ENCODE peak calls at places on chromosomes 13 and 19, in six cellular contexts. Y is ELR; E is endothelial cell; L is activated CD4-positive, alpha-beta T cell treated with anti-CD3 and anti-CD28 coated beads for 1 hour; G is NCI-H510A treated with DMSO at 0.1 percent for 48 hours; S is hippocampal formation. J is an unnamed sample.

GRCh38 chr13:41019027-41019487 is at the start of gene ELF1:
- DNase-seq in Y (peak), E (no peak), L (peak), G (peak), S (peak), J (no peak)

GRCh38 chr13:36907266-36907665 is 12.8 kb downstream of the SMAD9 start:
- DNase-seq in Y (no peak), E (no peak), L (no peak), G (no peak), S (no peak), J (no peak)

GRCh38 chr13:43561081-43561480 is 225.7 kb downstream of the ENOX1 start:
- DNase-seq in Y (no peak), E (no peak), L (no peak), G (no peak), S (no peak), J (no peak)

GRCh38 chr13:21402586-21403307 is 56.4 kb downstream of the ZDHHC20 start:
- DNase-seq in Y (peak), E (no peak), L (no peak), G (no peak), S (no peak), J (no peak)

GRCh38 chr19:50705422-50706019 is 14.1 kb downstream of the SHANK1 start:
- DNase-seq in Y (peak), E (no peak), L (no peak), G (no peak), S (peak), J (peak)

GRCh38 chr19:56566904-56567273 is 379 bp upstream of the ZNF470 start:
- DNase-seq in Y (peak), E (peak), L (peak), G (peak), S (peak), J (peak)

GRCh38 chr13:53920916-53921315 is 892.3 kb downstream of the OLFM4 start:
- DNase-seq in Y (no peak), E (no peak), L (no peak), G (peak), S (no peak), J (no peak)

GRCh38 chr19:19040417-19040816 is 7.0 kb downstream of the ARMC6 start:
- DNase-seq in Y (peak), E (no peak), L (no peak), G (no peak), S (no peak), J (no peak)

GRCh38 chr19:15421726-15422260 is 3.0 kb upstream of the AKAP8L start:
- DNase-seq in Y (no peak), E (no peak), L (no peak), G (no peak), S (peak), J (no peak)

GRCh38 chr13:40254394-40254793 is 412.0 kb downstream of the FOXO1 start:
- DNase-seq in Y (no peak), E (no peak), L (no peak), G (no peak), S (no peak), J (no peak)

GRCh38 chr19:41753159-41753558 is 2.2 kb upstream of the CEACAM6 start:
- DNase-seq in Y (peak), E (peak), L (peak), G (peak), S (no peak), J (peak)

GRCh38 chr13:21849323-21849722 is 178.4 kb downstream of the FGF9 start:
- DNase-seq in Y (peak), E (peak), L (no peak), G (peak), S (no peak), J (no peak)

GRCh38 chr19:33409035-33409434 is 35.5 kb downstream of the CEBPG start:
- DNase-seq in Y (no peak), E (no peak), L (no peak), G (no peak), S (no peak), J (no peak)

GRCh38 chr13:36382030-36382429 is 35.8 kb upstream of the SPART start:
- DNase-seq in Y (peak), E (no peak), L (no peak), G (no peak), S (no peak), J (no peak)

GRCh38 chr13:66826398-66826797 is 403.7 kb downstream of the PCDH9 start:
- DNase-seq in Y (peak), E (no peak), L (no peak), G (no peak), S (no peak), J (no peak)

GRCh38 chr19:30227661-30228112 is 144.5 kb upstream of the ZNF536 start:
- DNase-seq in Y (peak), E (peak), L (no peak), G (no peak), S (peak), J (peak)

GRCh38 chr13:66210677-66211076 is 1019.5 kb downstream of the PCDH9 start:
- DNase-seq in Y (peak), E (no peak), L (no peak), G (no peak), S (no peak), J (no peak)

GRCh38 chr13:84479656-84480055 is 597.4 kb upstream of the SLITRK1 start:
- DNase-seq in Y (peak), E (no peak), L (no peak), G (no peak), S (no peak), J (no peak)

GRCh38 chr19:29287061-29287460 is 74.1 kb upstream of the UQCRFS1 start:
- DNase-seq in Y (no peak), E (no peak), L (no peak), G (no peak), S (no peak), J (no peak)

GRCh38 chr19:2188708-2189385 is 25.1 kb downstream of the DOT1L start:
- DNase-seq in Y (peak), E (no peak), L (no peak), G (no peak), S (no peak), J (no peak)

GRCh38 chr19:38515906-38516305 is 82.4 kb downstream of the RYR1 start:
- DNase-seq in Y (no peak), E (no peak), L (no peak), G (no peak), S (peak), J (no peak)

GRCh38 chr19:55391191-55391670 is 5.5 kb downstream of the RPL28 start:
- DNase-seq in Y (no peak), E (no peak), L (no peak), G (no peak), S (no peak), J (no peak)

GRCh38 chr13:54636231-54636630 is 1607.6 kb downstream of the OLFM4 start:
- DNase-seq in Y (no peak), E (no peak), L (no peak), G (no peak), S (no peak), J (no peak)

GRCh38 chr13:23990443-23990842 is 93.1 kb upstream of the C1QTNF9B start:
- DNase-seq in Y (no peak), E (no peak), L (no peak), G (no peak), S (no peak), J (no peak)

GRCh38 chr13:27839809-27840467 is 47.7 kb downstream of the GSX1 start:
- DNase-seq in Y (peak), E (no peak), L (no peak), G (no peak), S (no peak), J (no peak)

GRCh38 chr19:43606569-43607229 is 5.2 kb upstream of the SRRM5 start:
- DNase-seq in Y (no peak), E (no peak), L (no peak), G (no peak), S (no peak), J (no peak)

GRCh38 chr13:21478881-21479808 is 20.0 kb upstream of the ZDHHC20 start:
- DNase-seq in Y (peak), E (peak), L (no peak), G (peak), S (peak), J (no peak)

GRCh38 chr13:51997641-51998330 is 13.5 kb downstream of the ATP7B start:
- DNase-seq in Y (no peak), E (no peak), L (no peak), G (peak), S (no peak), J (peak)

GRCh38 chr19:42634409-42635232 is 39.9 kb upstream of the CEACAM8 start:
- DNase-seq in Y (peak), E (peak), L (no peak), G (no peak), S (no peak), J (peak)

GRCh38 chr19:38658462-38659306 is 11.2 kb downstream of the ACTN4 start:
- DNase-seq in Y (peak), E (no peak), L (no peak), G (peak), S (no peak), J (no peak)

GRCh38 chr19:459724-460511 is 915 bp downstream of the SHC2 start:
- DNase-seq in Y (peak), E (peak), L (no peak), G (peak), S (peak), J (peak)

GRCh38 chr19:39183100-39183499 is 13.7 kb upstream of the NCCRP1 start:
- DNase-seq in Y (no peak), E (no peak), L (no peak), G (no peak), S (no peak), J (no peak)

GRCh38 chr19:40923934-40924391 is 41.9 kb upstream of the CYP2A7 start:
- DNase-seq in Y (no peak), E (no peak), L (no peak), G (no peak), S (no peak), J (no peak)

GRCh38 chr13:102316732-102317131 is 85.1 kb downstream of the FGF14 start:
- DNase-seq in Y (no peak), E (no peak), L (no peak), G (no peak), S (no peak), J (no peak)

GRCh38 chr19:860481-861098 is 1.1 kb downstream of the CFD start:
- DNase-seq in Y (peak), E (peak), L (peak), G (no peak), S (no peak), J (peak)

GRCh38 chr19:55091955-55092354 is 16.3 kb downstream of the EPS8L1 start:
- DNase-seq in Y (no peak), E (peak), L (no peak), G (no peak), S (no peak), J (peak)